ENCODE peak calls at places on chromosomes 16 and 17, in four cellular contexts. I is AG04449; O is stimulated activated naive CD4-positive, alpha-beta T cell; X is SHP77. Q is an unnamed sample.

GRCh38 chr16:66247516-66248089 is 118.9 kb upstream of the CDH5 start:
- DNase-seq in I (no peak), O (no peak), X (no peak), Q (no peak)

GRCh38 chr17:75749545-75750389 is 15.2 kb downstream of the GALK1 start:
- DNase-seq in X (peak), I (no peak), O (peak), Q (no peak)

GRCh38 chr17:66813314-66813713 is 21.6 kb upstream of the CACNG5 start:
- DNase-seq in X (no peak), O (no peak), I (no peak), Q (no peak)

GRCh38 chr16:67157106-67157748 is 2.5 kb downstream of the TRADD start:
- DNase-seq in I (no peak), X (no peak), O (no peak), Q (no peak)

GRCh38 chr16:57016831-57017230 is 27.5 kb downstream of the NLRC5 start:
- DNase-seq in I (no peak), O (no peak), X (no peak), Q (no peak)

GRCh38 chr17:7854078-7854777 is 638 bp upstream of the TMEM88 start:
- DNase-seq in X (no peak), I (no peak), O (no peak), Q (no peak)

GRCh38 chr17:4574448-4575045 is 9.8 kb upstream of the SMTNL2 start:
- DNase-seq in I (no peak), O (no peak), X (no peak), Q (no peak)

GRCh38 chr16:56884026-56884582 is 19.1 kb downstream of the SLC12A3 start:
- DNase-seq in I (no peak), X (no peak), O (no peak), Q (no peak)

GRCh38 chr17:19306160-19307111 is 56.1 kb downstream of the B9D1 start:
- DNase-seq in I (no peak), O (peak), X (no peak), Q (no peak)

GRCh38 chr16:60458255-60458654 is 1578.0 kb downstream of the CDH8 start:
- DNase-seq in I (no peak), O (no peak), X (no peak), Q (no peak)

GRCh38 chr17:59378621-59379194 is 47.3 kb downstream of the YPEL2 start:
- DNase-seq in I (peak), X (no peak), O (no peak), Q (peak)

GRCh38 chr16:7344806-7345416 is 12.3 kb downstream of the RBFOX1 start:
- DNase-seq in X (no peak), O (no peak), I (no peak), Q (no peak)

GRCh38 chr17:72343911-72344310 is 223.1 kb downstream of the SOX9 start:
- DNase-seq in O (no peak), X (no peak), I (no peak), Q (no peak)

GRCh38 chr16:55559933-55560516 is 6.5 kb upstream of the CAPNS2 start:
- DNase-seq in I (no peak), O (no peak), X (no peak), Q (no peak)

GRCh38 chr17:263271-263670 is 81.8 kb upstream of the DOC2B start:
- DNase-seq in O (no peak), X (no peak), I (no peak), Q (no peak)